ENCODE peak calls at places on chromosomes 11 and 22, in four cellular contexts. D is left ventricle myocardium inferior; V is CD8-positive, alpha-beta memory T cell; Z is CD4-positive, alpha-beta memory T cell. N is an unnamed sample.
A peak's percentile ranks its signal among the peaks of the same experiment; 100 is the strongest.

GRCh38 chr11:82722236-82722635 is 11.4 kb downstream of the FAM181B start:
- DNase-seq in D (no peak), V (no peak), Z (no peak), N (no peak)

GRCh38 chr11:4684631-4685285 is 12.9 kb downstream of the OR51E2 start:
- DNase-seq in D (no peak), V (no peak), Z (no peak), N (no peak)

GRCh38 chr11:2109541-2110019 is 29.6 kb downstream of the IGF2 start:
- DNase-seq in D (no peak), V (no peak), Z (no peak), N (no peak)

GRCh38 chr11:45709264-45709663 is 43.8 kb upstream of the CHST1 start:
- DNase-seq in D (no peak), V (no peak), Z (no peak), N (no peak)

GRCh38 chr11:84089072-84090057 is 803.2 kb upstream of the CCDC90B start:
- DNase-seq in D (no peak), V (no peak), Z (no peak), N (no peak)

GRCh38 chr11:9573775-9574555 is 495 bp downstream of the WEE1 start:
- DNase-seq in D (peak; percentile 37), V (peak; percentile 56), Z (no peak), N (no peak)

GRCh38 chr11:10488121-10488580 is 33.1 kb downstream of the AMPD3 start:
- DNase-seq in D (no peak), V (no peak), Z (no peak), N (no peak)

GRCh38 chr11:133845413-133845812 is at the start of gene SPATA19:
- DNase-seq in D (no peak), V (no peak), Z (no peak), N (no peak)

GRCh38 chr22:48628891-48629559 is 1198.6 kb downstream of the BRD1 start:
- DNase-seq in D (no peak), V (no peak), Z (no peak), N (no peak)

GRCh38 chr11:17314232-17314547 is 37.4 kb upstream of the NCR3LG1 start:
- DNase-seq in D (no peak), V (no peak), Z (no peak), N (no peak)

GRCh38 chr11:71986131-71986530 is 12.6 kb upstream of the IL18BP start:
- DNase-seq in D (no peak), V (no peak), Z (no peak), N (no peak)

GRCh38 chr22:32544953-32545558 is 70.4 kb downstream of the FBXO7 start:
- DNase-seq in D (no peak), V (no peak), Z (no peak), N (no peak)

GRCh38 chr22:44620841-44621382 is 81.1 kb upstream of the PRR5 start:
- DNase-seq in D (no peak), V (no peak), Z (no peak), N (no peak)

GRCh38 chr22:24455751-24456426 is 28.5 kb downstream of the ADORA2A start:
- DNase-seq in D (peak; percentile 77), V (no peak), Z (no peak), N (no peak)

GRCh38 chr11:133360860-133361688 is 171.2 kb downstream of the OPCML start:
- DNase-seq in D (no peak), V (no peak), Z (no peak), N (no peak)

GRCh38 chr11:44305643-44306468 is 4.1 kb downstream of the ALX4 start:
- DNase-seq in D (no peak), V (no peak), Z (peak; percentile 28), N (no peak)

GRCh38 chr11:128222245-128222959 is 365.0 kb downstream of the ETS1 start:
- DNase-seq in D (no peak), V (no peak), Z (no peak), N (no peak)

GRCh38 chr11:28878025-28878424 is 769.8 kb downstream of the METTL15 start:
- DNase-seq in D (no peak), V (no peak), Z (no peak), N (no peak)

GRCh38 chr11:28877366-28877765 is 769.2 kb downstream of the METTL15 start:
- DNase-seq in D (no peak), V (no peak), Z (no peak), N (no peak)

GRCh38 chr11:28874706-28875105 is 766.5 kb downstream of the METTL15 start:
- DNase-seq in D (no peak), V (no peak), Z (no peak), N (no peak)

GRCh38 chr11:28879869-28880268 is 771.7 kb downstream of the METTL15 start:
- DNase-seq in D (no peak), V (no peak), Z (no peak), N (no peak)
- H3K4me3 ChIP-seq in D (no peak overlapping the region), V (no peak overlapping the region), Z (no peak overlapping the region), N (no peak overlapping the region)

GRCh38 chr22:40345801-40346177 is 511 bp upstream of the ADSL start:
- DNase-seq in D (no peak), V (peak; percentile 72), Z (peak; percentile 58), N (no peak)

GRCh38 chr22:40345271-40345670 is 1.0 kb upstream of the ADSL start:
- DNase-seq in D (no peak), V (no peak), Z (peak; percentile 15), N (peak; percentile 38)

GRCh38 chr22:40346178-40347064 is at the start of gene ADSL:
- DNase-seq in D (peak; percentile 91), V (peak; percentile 88), Z (peak; percentile 84), N (peak; percentile 61)

GRCh38 chr22:40347300-40347699 is 1.0 kb downstream of the ADSL start:
- DNase-seq in D (no peak), V (no peak), Z (no peak), N (no peak)

GRCh38 chr22:40348025-40348658 is 1.8 kb downstream of the ADSL start:
- DNase-seq in D (no peak), V (peak; percentile 76), Z (peak; percentile 70), N (peak; percentile 35)
- H3K27ac ChIP-seq in D (peak overlapping the region; percentile 95), V (no peak overlapping the region), Z (peak overlapping the region; percentile 81), N (peak overlapping the region; percentile 81)

GRCh38 chr11:101862410-101863233 is 52.2 kb upstream of the CEP126 start:
- DNase-seq in D (no peak), V (no peak), Z (no peak), N (no peak)
- H3K4me3 ChIP-seq in D (no peak overlapping the region), V (no peak overlapping the region), Z (no peak overlapping the region), N (no peak overlapping the region)

GRCh38 chr11:117410238-117410637 is 82.6 kb downstream of the CEP164 start:
- DNase-seq in D (no peak), V (no peak), Z (no peak), N (no peak)
- H3K27ac ChIP-seq in D (no peak overlapping the region), V (no peak overlapping the region), Z (no peak overlapping the region), N (no peak overlapping the region)